ENCODE peak calls at places on chromosomes 16 and 17, in nine cellular contexts. A is heart left ventricle; Q is right cardiac atrium; R is RWPE2; F is GM12878; J is upper lobe of right lung; G is Panc1; B is naive thymus-derived CD4-positive, alpha-beta T cell; C is HCT116. O is an unnamed sample.

GRCh38 chr17:4032738-4033137 is 68.5 kb upstream of the ATP2A3 start:
- ATAC-seq in A (no peak), C (peak; percentile 53), J (no peak), F (peak; percentile 58), R (no peak), G (no peak), B (no peak), Q (peak; percentile 20), O (no peak)

GRCh38 chr17:28343491-28343932 is 8.0 kb downstream of the TNFAIP1 start:
- ATAC-seq in B (peak; percentile 32), Q (no peak), G (no peak), J (no peak), C (no peak), R (no peak), F (no peak), A (no peak), O (no peak)

GRCh38 chr16:55322327-55322726 is 1.7 kb upstream of the IRX6 start:
- ATAC-seq in Q (no peak), A (no peak), F (no peak), B (no peak), R (no peak), G (no peak), J (no peak), C (no peak), O (no peak)

GRCh38 chr16:85469929-85470590 is 143.1 kb upstream of the GSE1 start:
- ATAC-seq in Q (no peak), R (no peak), J (no peak), F (no peak), A (no peak), G (no peak), B (no peak), C (no peak), O (no peak)

GRCh38 chr17:31917065-31917529 is 15.6 kb upstream of the UTP6 start:
- ATAC-seq in B (peak; percentile 34), A (no peak), C (no peak), F (peak; percentile 42), Q (peak; percentile 34), G (no peak), J (peak; percentile 69), R (no peak), O (no peak)

GRCh38 chr17:50128441-50129302 is 1.3 kb downstream of the SAMD14 start:
- ATAC-seq in F (peak; percentile 7), A (no peak), G (no peak), R (no peak), J (peak; percentile 12), C (no peak), Q (no peak), B (no peak), O (no peak)

GRCh38 chr16:29925173-29925804 is 737 bp downstream of the KCTD13 start:
- ATAC-seq in R (peak; percentile 6), J (no peak), G (peak; percentile 23), C (peak; percentile 25), F (no peak), Q (no peak), A (no peak), B (no peak), O (no peak)

GRCh38 chr16:20894388-20894787 is 5.8 kb downstream of the DCUN1D3 start:
- ATAC-seq in C (no peak), B (no peak), J (no peak), G (no peak), Q (no peak), F (no peak), R (no peak), A (no peak), O (no peak)

GRCh38 chr17:81901167-81902022 is 643 bp upstream of the NPB start:
- ATAC-seq in R (peak; percentile 2), J (peak; percentile 8), G (no peak), B (peak; percentile 12), A (no peak), F (peak; percentile 10), Q (no peak), C (peak; percentile 12), O (no peak)

GRCh38 chr17:73142763-73143395 is 21.9 kb upstream of the SSTR2 start:
- ATAC-seq in C (no peak), R (peak; percentile 62), Q (peak; percentile 74), F (no peak), G (no peak), J (peak; percentile 90), A (peak; percentile 73), B (peak; percentile 90), O (peak; percentile 61)

GRCh38 chr16:85019659-85020245 is 7.8 kb upstream of the KIAA0513 start:
- ATAC-seq in C (no peak), Q (peak; percentile 53), R (peak; percentile 58), F (no peak), J (peak; percentile 75), B (no peak), G (no peak), A (peak; percentile 71), O (peak; percentile 78)

GRCh38 chr16:11099672-11100195 is 155.4 kb downstream of the CLEC16A start:
- ATAC-seq in J (no peak), Q (no peak), A (no peak), G (no peak), B (no peak), C (no peak), R (no peak), F (peak; percentile 65), O (peak; percentile 10)

GRCh38 chr17:8537734-8538133 is 92.8 kb downstream of the MYH10 start:
- ATAC-seq in J (no peak), Q (no peak), G (no peak), B (no peak), R (no peak), A (no peak), F (no peak), C (no peak), O (no peak)

GRCh38 chr16:55443434-55443833 is 35.6 kb upstream of the MMP2 start:
- ATAC-seq in F (peak; percentile 51), B (no peak), R (no peak), J (no peak), A (no peak), C (no peak), Q (no peak), G (no peak), O (no peak)

GRCh38 chr17:9763643-9764042 is 27.7 kb downstream of the DHRS7C start:
- ATAC-seq in A (no peak), B (no peak), J (peak; percentile 34), G (no peak), F (no peak), Q (peak; percentile 76), R (no peak), C (no peak), O (peak; percentile 63)

GRCh38 chr17:19978206-19978802 is 676 bp upstream of the AKAP10 start:
- ATAC-seq in F (peak; percentile 15), G (no peak), C (no peak), Q (no peak), J (peak; percentile 51), A (no peak), B (peak; percentile 31), R (no peak), O (no peak)

GRCh38 chr17:81057079-81057730 is 22.3 kb downstream of the BAIAP2 start:
- ATAC-seq in R (peak; percentile 91), C (peak; percentile 88), Q (peak; percentile 82), A (peak; percentile 77), F (no peak), J (peak; percentile 90), B (no peak), G (peak; percentile 66), O (peak; percentile 89)

GRCh38 chr16:31267332-31268032 is 7.7 kb downstream of the ITGAM start:
- ATAC-seq in F (no peak), G (no peak), A (no peak), J (no peak), R (no peak), B (no peak), Q (no peak), C (no peak), O (no peak)

GRCh38 chr16:35750157-35750689 is 2290.8 kb downstream of the TP53TG3F start:
- ATAC-seq in G (no peak), C (no peak), B (no peak), R (no peak), J (no peak), F (no peak), A (no peak), Q (no peak), O (no peak)
- H3K9me3 ChIP-seq in G (no peaks in the 10 kb centered on the region), C (no peaks in the 10 kb centered on the region), B (no peaks in the 10 kb centered on the region), R (peaks cover 15% of the 10 kb centered on the region), J (no peaks in the 10 kb centered on the region), F (no peaks in the 10 kb centered on the region), A (no peaks in the 10 kb centered on the region), Q (no peaks in the 10 kb centered on the region), O (peaks cover 31% of the 10 kb centered on the region)

GRCh38 chr16:1101573-1102332 is 5.7 kb upstream of the C1QTNF8 start:
- ATAC-seq in C (no peak), R (no peak), B (no peak), Q (no peak), F (no peak), J (no peak), G (peak; percentile 20), A (no peak), O (no peak)

GRCh38 chr16:1102333-1102700 is 6.3 kb upstream of the C1QTNF8 start:
- ATAC-seq in J (no peak), C (no peak), Q (no peak), F (no peak), A (no peak), R (no peak), B (no peak), G (no peak), O (no peak)

GRCh38 chr16:1101133-1101532 is 5.1 kb upstream of the C1QTNF8 start:
- ATAC-seq in J (no peak), C (no peak), F (no peak), B (no peak), G (peak; percentile 2), R (no peak), A (no peak), Q (no peak), O (no peak)

GRCh38 chr16:1103649-1104005 is 7.6 kb upstream of the C1QTNF8 start:
- ATAC-seq in C (no peak), G (no peak), Q (no peak), J (no peak), R (no peak), A (no peak), F (no peak), B (no peak), O (no peak)

GRCh38 chr16:1102921-1103648 is 7.0 kb upstream of the C1QTNF8 start:
- ATAC-seq in B (peak; percentile 82), C (peak; percentile 65), R (peak; percentile 55), A (no peak), Q (peak; percentile 50), G (peak; percentile 58), J (peak; percentile 71), F (peak; percentile 93), O (peak; percentile 50)
- H3K4me3 ChIP-seq in B (no peak overlapping the region), C (peak overlapping the region; percentile 41), R (no peak overlapping the region), A (no peak overlapping the region), Q (no peak overlapping the region), G (peak overlapping the region; percentile 32), J (no peak overlapping the region), F (no peak overlapping the region), O (no peak overlapping the region)

DNA sequence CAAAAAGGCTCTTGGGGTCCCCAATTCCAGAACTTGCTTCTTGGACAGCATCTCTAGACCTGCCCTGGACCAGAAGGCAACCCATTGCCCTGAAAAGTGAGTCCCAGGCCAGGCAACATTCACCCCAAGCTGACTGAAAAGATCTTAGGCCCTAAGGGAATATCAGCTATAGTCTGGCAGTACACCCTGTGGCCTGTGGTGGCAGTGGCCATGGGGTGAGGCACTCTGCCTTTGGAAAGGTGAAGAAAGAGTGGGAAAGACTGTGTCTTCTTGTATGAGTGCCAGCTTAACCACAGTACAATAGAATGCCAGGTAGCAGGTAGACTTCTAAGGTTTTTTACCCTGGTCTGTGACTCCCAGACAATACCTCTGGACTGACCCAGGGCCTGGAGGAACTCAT is 564.5 kb downstream of the CDH8 start:
- ATAC-seq in C (no peak), Q (no peak), F (no peak), A (no peak), G (no peak), B (no peak), R (no peak), J (no peak), O (no peak)
- H3K9me3 ChIP-seq in C (peaks cover 15% of the 10 kb centered on the region), Q (no peaks in the 10 kb centered on the region), F (no peaks in the 10 kb centered on the region), A (peaks cover 14% of the 10 kb centered on the region), G (no peaks in the 10 kb centered on the region), B (no peaks in the 10 kb centered on the region), R (no peaks in the 10 kb centered on the region), J (no peaks in the 10 kb centered on the region), O (no peaks in the 10 kb centered on the region)

GRCh38 chr16:88428616-88429386 is 24.3 kb upstream of the ZFPM1 start:
- ATAC-seq in R (no peak), F (no peak), Q (no peak), C (no peak), J (no peak), B (no peak), A (no peak), G (no peak), O (no peak)
- H3K4me3 ChIP-seq in R (no peak overlapping the region), F (no peak overlapping the region), Q (no peak overlapping the region), C (no peak overlapping the region), J (no peak overlapping the region), B (no peak overlapping the region), A (no peak overlapping the region), G (no peak overlapping the region), O (no peak overlapping the region)

O was measured in gastroesophageal sphincter.